ENCODE peak calls at places on chromosomes 12 and 14, in four cellular contexts. F, N, X and E are unnamed samples.

GRCh38 chr12:1212529-1212928 is 221.5 kb downstream of the ERC1 start:
- DNase-seq in N (no peak), F (no peak), X (no peak), E (no peak)

GRCh38 chr12:6182279-6182898 is 17.8 kb upstream of the CD9 start:
- DNase-seq in N (no peak), F (peak), X (no peak), E (peak)

GRCh38 chr12:103423061-103423473 is 72.7 kb downstream of the C12orf42 start:
- DNase-seq in N (no peak), X (no peak), F (no peak), E (peak)

GRCh38 chr12:130947028-130947427 is 6.7 kb upstream of the ADGRD1 start:
- DNase-seq in F (no peak), N (no peak), X (no peak), E (no peak)

GRCh38 chr12:31261744-31262143 is 64.2 kb downstream of the SINHCAF start:
- DNase-seq in F (no peak), X (no peak), N (no peak), E (no peak)

GRCh38 chr12:24921251-24922038 is 27.5 kb downstream of the BCAT1 start:
- DNase-seq in N (no peak), F (no peak), X (no peak), E (no peak)

GRCh38 chr12:132554857-132555630 is 55.3 kb downstream of the LRCOL1 start:
- DNase-seq in N (peak), F (no peak), X (peak), E (no peak)

GRCh38 chr14:48954446-48954845 is 631.7 kb downstream of the RPS29 start:
- DNase-seq in N (no peak), F (no peak), X (no peak), E (no peak)

GRCh38 chr12:106594447-106594846 is 11.6 kb downstream of the RFX4 start:
- DNase-seq in X (peak), F (no peak), N (no peak), E (no peak)

GRCh38 chr14:67900188-67900587 is 80.6 kb downstream of the RAD51B start:
- DNase-seq in N (no peak), X (no peak), F (no peak), E (no peak)

GRCh38 chr12:114767906-114768697 is 84.1 kb upstream of the TBX3 start:
- DNase-seq in X (no peak), F (no peak), N (no peak), E (no peak)

GRCh38 chr12:110338754-110339153 is 57.7 kb downstream of the ATP2A2 start:
- DNase-seq in F (no peak), N (no peak), X (no peak), E (peak)

GRCh38 chr14:20624495-20625070 is 16.9 kb downstream of the OR6S1 start:
- DNase-seq in F (peak), X (peak), N (peak), E (peak)